ENCODE peak calls at places on chromosomes 13 and 19, in five cellular contexts. T is tibial nerve, Y is Panc1, K is heart left ventricle, O is GM23338. F is an unnamed sample. For H3K27me3 and H3K4me1, the result is how much of the 10 kb centered on the place peaks cover.

GRCh38 chr19:14686411-14686810 is 3.4 kb upstream of the ZNF333 start:
- DNase-seq in T (no peak), Y (no peak), K (no peak), O (peak), F (no peak)

GRCh38 chr19:37635076-37636056 is 19.9 kb downstream of the ZFP30 start:
- DNase-seq in T (no peak), Y (no peak), K (no peak), O (peak), F (no peak)

GRCh38 chr13:68850160-68850559 is 1257.5 kb upstream of the ATXN8OS start:
- DNase-seq in T (no peak), Y (no peak), K (no peak), O (no peak), F (no peak)

GRCh38 chr19:35063940-35064818 is 22.7 kb downstream of the HPN start:
- DNase-seq in T (no peak), Y (peak), K (no peak), O (no peak), F (no peak)

GRCh38 chr19:3434630-3435553 is 45.4 kb downstream of the SMIM24 start:
- DNase-seq in T (peak), Y (no peak), K (peak), O (peak), F (peak)

GRCh38 chr19:39276740-39277139 is 8.5 kb downstream of the IFNL2 start:
- DNase-seq in T (no peak), Y (no peak), K (no peak), O (no peak), F (no peak)

GRCh38 chr13:21733475-21734311 is 62.8 kb downstream of the FGF9 start:
- DNase-seq in T (no peak), Y (no peak), K (no peak), O (peak), F (no peak)

GRCh38 chr19:3459322-3459881 is 20.9 kb downstream of the SMIM24 start:
- DNase-seq in T (peak), Y (no peak), K (peak), O (peak), F (no peak)

GRCh38 chr19:7505682-7506384 is 10.1 kb upstream of the ZNF358 start:
- DNase-seq in T (no peak), Y (no peak), K (no peak), O (peak), F (no peak)

GRCh38 chr13:29578300-29579048 is 17.0 kb downstream of the SLC7A1 start:
- DNase-seq in T (no peak), Y (no peak), K (no peak), O (no peak), F (no peak)

GRCh38 chr19:49570997-49571676 is 9.2 kb downstream of the NOSIP start:
- DNase-seq in T (no peak), Y (no peak), K (no peak), O (peak), F (no peak)

GRCh38 chr19:651991-652390 is 11.0 kb downstream of the RNF126 start:
- DNase-seq in T (no peak), Y (no peak), K (no peak), O (no peak), F (no peak)

GRCh38 chr19:51993422-51993821 is 6.8 kb upstream of the ZNF350 start:
- DNase-seq in T (no peak), Y (no peak), K (no peak), O (no peak), F (no peak)

GRCh38 chr13:92513672-92514071 is 712.9 kb upstream of the GPC6 start:
- DNase-seq in T (no peak), Y (no peak), K (no peak), O (no peak), F (no peak)

GRCh38 chr13:112851107-112852046 is 117.6 kb upstream of the MCF2L start:
- DNase-seq in T (no peak), Y (no peak), K (no peak), O (no peak), F (no peak)

GRCh38 chr19:50330365-50331078 is 1.3 kb upstream of the KCNC3 start:
- DNase-seq in T (peak), Y (no peak), K (peak), O (peak), F (peak)

GRCh38 chr13:95745289-95745688 is 68.3 kb downstream of the DNAJC3 start:
- DNase-seq in T (no peak), Y (no peak), K (no peak), O (peak), F (no peak)

GRCh38 chr19:10206226-10206873 is 11.6 kb upstream of the DNMT1 start:
- DNase-seq in T (no peak), Y (no peak), K (no peak), O (no peak), F (no peak)

GRCh38 chr19:3358919-3359849 is 7.2 kb upstream of the NFIC start:
- DNase-seq in T (no peak), Y (no peak), K (peak), O (peak), F (peak)

GRCh38 chr19:3176715-3177501 is 1.7 kb upstream of the S1PR4 start:
- DNase-seq in T (no peak), Y (no peak), K (no peak), O (no peak), F (peak)

GRCh38 chr13:40275636-40276035 is 390.8 kb downstream of the FOXO1 start:
- DNase-seq in T (no peak), Y (no peak), K (no peak), O (no peak), F (no peak)

GRCh38 chr13:99528547-99528946 is 27.3 kb downstream of the TM9SF2 start:
- DNase-seq in T (no peak), Y (no peak), K (no peak), O (no peak), F (peak)

GRCh38 chr19:10655457-10656312 is 1.5 kb downstream of the ILF3 start:
- DNase-seq in T (no peak), Y (no peak), K (no peak), O (peak), F (no peak)

GRCh38 chr13:113397606-113398425 is 33.9 kb upstream of the GRTP1 start:
- DNase-seq in T (no peak), Y (no peak), K (peak), O (no peak), F (no peak)

GRCh38 chr19:51123381-51124186 is 1.1 kb upstream of the SIGLEC9 start:
- DNase-seq in T (peak), Y (no peak), K (no peak), O (no peak), F (peak)

DNA sequence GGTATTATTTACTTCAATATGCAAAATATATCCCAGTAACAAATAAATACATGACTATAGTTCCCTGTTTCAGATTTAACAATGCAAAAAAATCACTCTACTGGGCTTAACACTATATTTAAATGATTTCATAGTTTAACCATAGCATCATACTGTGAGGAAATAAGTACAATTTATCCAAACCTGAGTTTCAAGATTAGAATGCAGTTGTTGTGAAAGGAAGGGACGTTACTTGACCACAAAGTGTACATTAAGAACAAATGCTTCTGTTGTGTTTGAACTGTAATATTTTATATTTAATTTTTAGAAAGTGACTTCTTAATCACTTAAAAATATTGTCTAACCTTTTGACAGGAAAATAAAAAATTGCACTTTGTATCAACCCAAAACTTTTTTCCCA is 1747.9 kb upstream of the SPRY2 start:
- DNase-seq in T (no peak), Y (no peak), K (no peak), O (no peak), F (no peak)
- H3K4me3 ChIP-seq in T (no peak), Y (no peak), K (no peak), O (no peak), F (no peak)

DNA sequence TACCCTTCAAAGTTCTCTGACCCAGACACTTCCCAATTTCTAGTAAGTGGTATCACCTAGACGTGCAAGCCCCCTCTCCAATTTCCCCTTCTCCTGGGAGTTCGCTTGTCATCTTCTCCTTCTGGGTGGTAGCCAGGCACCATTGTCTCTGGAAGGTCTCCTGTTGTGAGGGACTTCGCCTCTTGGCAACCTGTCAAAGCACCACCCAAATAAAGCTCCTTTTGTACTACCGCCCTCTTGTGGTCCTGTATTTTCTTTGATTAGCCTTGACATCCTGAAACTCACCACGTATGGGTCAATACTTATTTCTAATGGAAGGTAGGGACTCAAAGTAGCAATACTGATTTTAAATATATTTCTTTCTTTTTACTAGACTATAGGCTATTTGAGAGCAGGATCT is 8.2 kb downstream of the GPC5 start:
- DNase-seq in T (no peak), Y (peak), K (no peak), O (peak), F (no peak)
- H3K27me3 ChIP-seq in T (under half), Y (under half), K (under half), O (under half), F (under half)

DNA sequence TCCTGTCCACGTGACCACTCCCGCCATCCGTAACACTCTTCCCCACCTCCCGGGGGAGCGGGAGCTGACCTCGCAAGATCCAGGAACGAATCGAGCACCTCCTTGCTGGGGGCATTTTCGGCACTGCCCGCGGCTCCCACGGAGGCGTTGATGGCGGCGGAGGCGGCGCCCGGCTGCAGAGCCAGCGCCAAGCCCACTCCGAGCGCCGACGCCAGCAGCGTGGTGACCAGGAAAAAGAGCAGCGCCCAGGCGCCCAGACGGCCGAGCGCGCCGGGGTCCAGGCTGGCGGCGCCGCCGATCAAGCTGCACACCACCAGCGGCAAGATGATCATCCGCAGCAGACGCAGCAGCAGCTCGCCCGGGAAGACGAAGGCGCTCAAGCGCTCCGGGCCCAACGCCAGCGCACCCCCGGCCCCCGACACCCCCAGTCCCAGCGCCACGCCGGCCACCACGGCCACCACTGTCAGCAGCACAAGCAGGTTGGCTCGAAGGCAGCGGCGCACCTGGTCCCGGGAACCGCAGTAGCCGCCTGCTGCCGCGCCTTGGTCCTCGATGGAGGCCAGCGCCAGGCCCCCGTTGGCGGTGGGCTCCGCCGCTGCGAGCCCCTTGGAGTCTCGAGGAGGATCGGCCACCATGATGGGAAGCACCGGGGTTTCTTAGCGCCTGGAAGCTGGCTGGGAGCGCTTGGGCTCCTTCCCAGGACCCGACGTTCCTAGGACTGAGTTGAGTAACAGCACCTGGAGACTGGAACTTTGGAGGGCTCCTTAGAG is 878 bp downstream of the SLC1A5 start:
- DNase-seq in T (peak), Y (no peak), K (peak), O (peak), F (no peak)
- H3K4me1 ChIP-seq in T (under half), Y (under half), K (under half), O (under half), F (half or more)

GRCh38 chr13:73738626-73739025 is 395.6 kb downstream of the KLF12 start:
- DNase-seq in T (no peak), Y (no peak), K (no peak), O (no peak), F (no peak)

GRCh38 chr13:73737214-73737613 is 397.0 kb downstream of the KLF12 start:
- DNase-seq in T (no peak), Y (no peak), K (no peak), O (no peak), F (no peak)

GRCh38 chr13:73741111-73741510 is 393.1 kb downstream of the KLF12 start:
- DNase-seq in T (no peak), Y (no peak), K (no peak), O (no peak), F (no peak)

GRCh38 chr13:73741742-73742141 is 392.5 kb downstream of the KLF12 start:
- DNase-seq in T (no peak), Y (no peak), K (no peak), O (no peak), F (no peak)

GRCh38 chr13:73740681-73741080 is 393.5 kb downstream of the KLF12 start:
- DNase-seq in T (no peak), Y (no peak), K (peak), O (no peak), F (no peak)
- H3K4me3 ChIP-seq in T (peak), Y (no peak), K (no peak), O (no peak), F (no peak)